ENCODE peak calls at places on chromosomes 1 and 21, in eight cellular contexts. B is SK-N-SH; R is stimulated activated CD4-positive, alpha-beta T cell treated with anti-CD3 and anti-CD28 coated beads, Interleukin-12 subunit alpha, Interleukin-12 subunit beta, amount 100 ng/mL, for 4 hours; U is stimulated activated naive CD8-positive, alpha-beta T cell treated with anti-CD3 and anti-CD28 coated beads, Interleukin-15, Interleukin-2, amounts not matched to agents 100 U/mL and 50 U/mL, for 24 hours; E is NCI-H446 treated with DMSO at 0.1 percent for 48 hours; L is NCI-H748 treated with DMSO at 0.1 percent for 48 hours; J is mesothelial cell of epicardium; W is skeletal muscle cell. G is an unnamed sample.

GRCh38 chr21:33894736-33895288 is 20.8 kb downstream of the ATP5PO start:
- DNase-seq in B (peak; percentile 88), R (peak; percentile 69), U (peak; percentile 75), E (peak; percentile 70), L (no peak), J (peak; percentile 69), W (peak; percentile 77), G (peak; percentile 60)

GRCh38 chr1:97063532-97063931 is 341.9 kb downstream of the PTBP2 start:
- DNase-seq in B (no peak), R (no peak), U (no peak), E (no peak), L (no peak), J (no peak), W (no peak), G (no peak)

GRCh38 chr1:229434005-229434640 is at the start of gene ACTA1:
- DNase-seq in B (no peak), R (no peak), U (no peak), E (no peak), L (no peak), J (no peak), W (no peak), G (no peak)

GRCh38 chr21:33317226-33317625 is 7.5 kb upstream of the IFNAR1 start:
- DNase-seq in B (no peak), R (no peak), U (no peak), E (no peak), L (no peak), J (no peak), W (no peak), G (no peak)

GRCh38 chr1:118360817-118361216 is 175.8 kb upstream of the SPAG17 start:
- DNase-seq in B (no peak), R (no peak), U (no peak), E (peak; percentile 6), L (no peak), J (no peak), W (peak; percentile 20), G (no peak)

GRCh38 chr1:109499661-109500536 is 6.0 kb downstream of the CYB561D1 start:
- DNase-seq in B (peak; percentile 42), R (peak; percentile 51), U (peak; percentile 74), E (no peak), L (no peak), J (no peak), W (no peak), G (no peak)

GRCh38 chr1:47593001-47593568 is 155.2 kb downstream of the FOXD2 start:
- DNase-seq in B (peak; percentile 78), R (no peak), U (no peak), E (no peak), L (no peak), J (no peak), W (no peak), G (no peak)

GRCh38 chr1:244347942-244348341 is 103.8 kb downstream of the ADSS2 start:
- DNase-seq in B (no peak), R (no peak), U (no peak), E (no peak), L (no peak), J (no peak), W (peak; percentile 46), G (no peak)

GRCh38 chr1:54564312-54565112 is 16.5 kb downstream of the ACOT11 start:
- DNase-seq in B (no peak), R (no peak), U (no peak), E (no peak), L (peak; percentile 92), J (no peak), W (no peak), G (no peak)

GRCh38 chr1:92858564-92859399 is 26.9 kb downstream of the RPL5 start:
- DNase-seq in B (peak; percentile 71), R (no peak), U (peak; percentile 41), E (peak; percentile 79), L (peak; percentile 49), J (no peak), W (peak; percentile 38), G (peak; percentile 28)

GRCh38 chr1:175016073-175016722 is 7.0 kb downstream of the MRPS14 start:
- DNase-seq in B (no peak), R (no peak), U (no peak), E (no peak), L (no peak), J (no peak), W (peak; percentile 52), G (no peak)

GRCh38 chr1:29349871-29350491 is 113.7 kb downstream of the PTPRU start:
- DNase-seq in B (no peak), R (no peak), U (no peak), E (no peak), L (no peak), J (no peak), W (no peak), G (no peak)

GRCh38 chr1:201553496-201554166 is 14.7 kb downstream of the NAV1 start:
- DNase-seq in B (no peak), R (no peak), U (no peak), E (no peak), L (no peak), J (no peak), W (no peak), G (no peak)

GRCh38 chr1:20483833-20484525 is 2.0 kb downstream of the CAMK2N1 start:
- DNase-seq in B (peak; percentile 83), R (no peak), U (no peak), E (no peak), L (no peak), J (no peak), W (no peak), G (peak; percentile 28)

GRCh38 chr1:149936076-149936991 is at the start of gene MTMR11:
- DNase-seq in B (no peak), R (no peak), U (no peak), E (no peak), L (no peak), J (no peak), W (no peak), G (no peak)

GRCh38 chr1:2596530-2597333 is 10.2 kb downstream of the PRXL2B start:
- DNase-seq in B (no peak), R (no peak), U (no peak), E (no peak), L (no peak), J (no peak), W (no peak), G (no peak)

GRCh38 chr1:174875306-174875705 is 124.4 kb upstream of the CACYBP start:
- DNase-seq in B (no peak), R (no peak), U (no peak), E (no peak), L (peak; percentile 58), J (peak; percentile 28), W (no peak), G (no peak)

GRCh38 chr1:1305300-1306069 is 2.2 kb downstream of the ACAP3 start:
- DNase-seq in B (no peak), R (peak; percentile 66), U (peak; percentile 80), E (peak; percentile 78), L (no peak), J (no peak), W (peak; percentile 30), G (no peak)

GRCh38 chr1:240091614-240092300 is at the start of gene FMN2:
- DNase-seq in B (peak; percentile 94), R (no peak), U (peak; percentile 11), E (no peak), L (peak; percentile 12), J (no peak), W (no peak), G (peak; percentile 16)